ENCODE peak calls at places on chromosomes 3 and 15, in five cellular contexts. D is endothelial cell of umbilical vein, K is pancreas, G is tibial artery, U is astrocyte. H is an unnamed sample.

GRCh38 chr15:89385596-89386242 is 51.1 kb upstream of the POLG start:
- DNase-seq in G (no peak), D (no peak), K (no peak), U (peak; percentile 83), H (no peak)

GRCh38 chr15:52559583-52559982 is 9.2 kb downstream of the ARPP19 start:
- DNase-seq in G (no peak), D (no peak), U (peak; percentile 46), K (no peak), H (no peak)

GRCh38 chr15:50953302-50953701 is 44.8 kb downstream of the AP4E1 start:
- DNase-seq in K (no peak), G (no peak), U (no peak), D (no peak), H (no peak)

GRCh38 chr15:30923429-30923828 is 19.7 kb downstream of the FAN1 start:
- DNase-seq in G (no peak), U (no peak), D (no peak), K (no peak), H (no peak)

GRCh38 chr15:40306908-40307307 is 827 bp downstream of the PLCB2 start:
- DNase-seq in G (no peak), K (no peak), D (no peak), U (no peak), H (no peak)

GRCh38 chr3:50154476-50154839 is 666 bp upstream of the SEMA3F start:
- DNase-seq in U (no peak), K (no peak), G (no peak), D (peak; percentile 47), H (no peak)

GRCh38 chr15:39685367-39685766 is 97.3 kb downstream of the FSIP1 start:
- DNase-seq in U (no peak), D (no peak), G (no peak), K (no peak), H (no peak)

GRCh38 chr3:129485681-129486056 is 42.8 kb upstream of the RHO start:
- DNase-seq in K (peak; percentile 29), D (peak; percentile 25), U (peak; percentile 95), G (peak; percentile 94), H (peak; percentile 41)

GRCh38 chr3:17580901-17581300 is 161.5 kb downstream of the TBC1D5 start:
- DNase-seq in D (no peak), G (no peak), K (no peak), U (no peak), H (no peak)

GRCh38 chr3:79111375-79112052 is 656.3 kb downstream of the ROBO1 start:
- DNase-seq in D (no peak), K (no peak), U (peak; percentile 65), G (no peak), H (no peak)

GRCh38 chr15:64507845-64508244 is 47.5 kb downstream of the ZNF609 start:
- DNase-seq in D (no peak), G (no peak), U (no peak), K (no peak), H (no peak)

GRCh38 chr3:17801131-17801530 is 58.7 kb upstream of the TBC1D5 start:
- DNase-seq in U (no peak), D (no peak), K (no peak), G (no peak), H (no peak)

GRCh38 chr3:52439426-52440248 is 5.3 kb downstream of the SEMA3G start:
- DNase-seq in D (no peak), G (no peak), K (no peak), U (no peak), H (no peak)

GRCh38 chr3:185253645-185254410 is at the start of gene EHHADH:
- DNase-seq in K (peak; percentile 78), G (peak; percentile 60), D (peak; percentile 70), U (peak; percentile 47), H (peak; percentile 89)
- TF ChIP-seq CTCF in K (no peak), G (no peak), D (no peak), U (no peak), H (no peak)

DNA sequence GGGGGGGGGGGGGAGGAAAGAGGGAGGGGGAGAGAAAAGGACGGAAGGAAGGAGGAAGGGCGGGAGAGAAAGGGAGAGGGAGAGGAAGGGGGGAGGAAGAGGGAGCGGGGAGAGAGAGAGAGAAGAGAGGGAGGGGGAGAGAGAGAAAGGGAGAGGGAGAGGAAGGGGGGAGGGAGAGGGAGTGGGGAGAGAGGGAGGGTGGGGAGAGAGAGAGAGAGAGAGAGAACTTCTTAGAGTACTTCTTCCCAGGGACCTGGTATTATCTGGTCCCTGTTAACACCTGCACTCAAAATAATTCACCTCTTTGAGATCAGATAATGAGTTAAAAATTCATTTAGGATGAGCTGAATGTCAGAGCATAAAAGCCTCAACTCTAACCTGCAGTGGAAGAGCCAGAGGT is 1.1 kb downstream of the SEC13 start:
- DNase-seq in G (no peak), U (peak; percentile 39), D (peak; percentile 7), K (no peak), H (no peak)
- H3K4me3 ChIP-seq in G (peak overlapping the region; percentile 89), U (peak overlapping the region; percentile 98), D (peak overlapping the region; percentile 84), K (peak overlapping the region; percentile 96), H (peak overlapping the region; percentile 94)

GRCh38 chr15:90760661-90761232 is 43.6 kb downstream of the BLM start:
- DNase-seq in U (no peak), G (no peak), D (no peak), K (no peak), H (no peak)

GRCh38 chr15:90762109-90762508 is 45.0 kb downstream of the BLM start:
- DNase-seq in U (no peak), K (no peak), G (peak; percentile 86), D (no peak), H (no peak)

GRCh38 chr15:90761629-90762028 is 44.5 kb downstream of the BLM start:
- DNase-seq in U (no peak), G (no peak), D (no peak), K (no peak), H (no peak)

GRCh38 chr15:90756916-90757315 is 39.8 kb downstream of the BLM start:
- DNase-seq in K (no peak), D (peak; percentile 26), G (no peak), U (no peak), H (no peak)

DNA sequence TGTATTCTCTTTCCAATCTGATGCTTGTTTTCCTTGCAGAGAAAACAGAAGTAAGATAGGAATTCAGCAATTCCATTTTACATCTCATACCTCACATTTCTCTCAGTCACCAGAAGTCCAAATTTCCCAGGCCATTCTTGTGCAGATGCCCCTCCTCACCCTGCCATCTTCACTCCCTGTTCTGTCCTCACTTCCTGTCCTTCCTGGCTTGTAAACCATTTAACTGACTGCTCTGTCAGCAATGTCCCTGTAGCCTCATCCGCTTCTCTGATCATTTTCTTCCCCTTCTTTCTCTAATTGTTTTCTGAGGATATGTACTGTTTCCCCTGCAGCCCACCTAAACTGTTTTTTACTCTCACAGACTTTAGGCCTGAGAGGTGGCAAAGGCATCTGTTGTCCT is 40.3 kb downstream of the BLM start:
- DNase-seq in K (no peak), G (no peak), D (no peak), U (no peak), H (no peak)
- H3K36me3 ChIP-seq in K (no peaks in the 10 kb centered on the region), G (no peaks in the 10 kb centered on the region), D (no peaks in the 10 kb centered on the region), U (no peaks in the 10 kb centered on the region), H (no peaks in the 10 kb centered on the region)

DNA sequence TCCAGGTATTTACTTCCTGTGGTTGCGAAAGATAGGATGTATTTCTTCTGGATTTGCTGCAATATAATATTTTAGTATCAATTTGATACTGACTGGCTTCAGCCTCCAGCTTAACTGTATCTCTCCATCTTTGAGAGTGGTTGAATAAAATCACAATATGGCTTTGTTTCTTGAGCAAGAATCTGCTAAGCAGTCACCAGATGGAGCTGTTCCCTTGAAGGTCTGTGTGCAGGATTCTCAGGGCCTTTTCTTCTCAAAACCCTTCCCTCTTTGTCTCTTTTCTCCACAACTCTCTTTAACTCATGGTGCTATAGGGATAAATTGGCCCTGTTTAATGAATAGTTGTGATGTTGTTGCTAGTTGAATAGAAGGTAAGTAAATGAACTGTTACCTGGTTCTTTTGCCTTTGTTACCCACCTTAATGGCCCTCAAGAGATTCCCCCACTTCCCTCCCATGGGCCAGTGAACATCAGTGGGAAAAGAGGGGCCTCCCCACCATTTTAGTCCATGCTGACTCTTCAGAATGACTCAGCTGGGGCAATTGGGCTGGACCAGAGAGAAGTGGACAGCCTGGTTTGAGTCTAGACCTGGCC is 34.8 kb upstream of the RAB6B start:
- DNase-seq in D (peak; percentile 66), G (no peak), U (peak; percentile 57), K (no peak), H (peak; percentile 30)
- TF ChIP-seq CTCF in D (peak; percentile 66), G (peak; percentile 34), U (peak; percentile 87), K (peak; percentile 34), H (peak; percentile 34)

GRCh38 chr3:188434594-188434993 is 280.6 kb downstream of the LPP start:
- DNase-seq in D (no peak), K (no peak), G (no peak), U (peak; percentile 61), H (no peak)

GRCh38 chr3:188431553-188431952 is 277.6 kb downstream of the LPP start:
- DNase-seq in U (peak; percentile 46), G (no peak), K (no peak), D (peak; percentile 68), H (peak; percentile 40)

GRCh38 chr3:188432826-188433525 is 279.0 kb downstream of the LPP start:
- DNase-seq in K (no peak), G (peak; percentile 32), U (peak; percentile 82), D (peak; percentile 67), H (peak; percentile 32)

GRCh38 chr3:188435266-188435665 is 281.3 kb downstream of the LPP start:
- DNase-seq in U (no peak), D (no peak), G (no peak), K (no peak), H (no peak)

DNA sequence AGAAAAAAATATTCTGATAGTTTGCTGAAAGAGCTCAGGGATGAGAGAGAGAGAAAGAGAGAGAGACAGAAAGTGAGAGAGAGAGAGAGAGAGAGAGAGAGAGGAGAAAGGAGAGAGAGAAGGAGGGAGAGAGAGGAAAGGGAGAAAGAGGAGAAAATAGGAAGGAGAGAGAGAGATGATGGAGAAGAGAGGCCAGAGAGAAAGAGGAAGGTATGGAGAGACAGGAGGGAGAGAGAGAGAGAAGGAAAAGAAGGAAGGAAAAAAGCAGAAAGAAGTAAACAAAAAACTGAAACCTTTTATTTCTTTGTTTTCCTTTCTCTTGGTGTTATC is 279.5 kb downstream of the LPP start:
- DNase-seq in G (no peak), D (no peak), U (no peak), K (no peak), H (no peak)
- H3K4me3 ChIP-seq in G (no peak overlapping the region), D (no peak overlapping the region), U (no peak overlapping the region), K (no peak overlapping the region), H (no peak overlapping the region)

H was measured in colonic mucosa.